ENCODE peak calls at places on chromosome 6, in six cellular contexts. A is colonic mucosa, S is lower lobe of right lung, C is HCT116, Y is BE2C, W is vagina. T is an unnamed sample.

GRCh38 chr6:1730882-1731281 is 121.2 kb downstream of the FOXC1 start:
- DNase-seq in A (no peak), S (no peak), C (no peak), Y (no peak), W (no peak), T (no peak)

GRCh38 chr6:109455502-109456282 is at the start of gene MICAL1:
- DNase-seq in A (peak; percentile 90), S (peak; percentile 91), C (no peak), Y (peak; percentile 81), W (no peak), T (peak; percentile 93)

GRCh38 chr6:34610819-34611477 is 54.8 kb upstream of the SPDEF start:
- DNase-seq in A (no peak), S (no peak), C (peak; percentile 64), Y (no peak), W (no peak), T (no peak)

GRCh38 chr6:1641391-1641790 is 31.7 kb downstream of the FOXC1 start:
- DNase-seq in A (no peak), S (no peak), C (peak; percentile 61), Y (no peak), W (no peak), T (no peak)

GRCh38 chr6:165774903-165775608 is 112.0 kb upstream of the PDE10A start:
- DNase-seq in A (no peak), S (no peak), C (no peak), Y (no peak), W (no peak), T (no peak)

GRCh38 chr6:16343593-16343992 is 105.2 kb downstream of the GMPR start:
- DNase-seq in A (no peak), S (no peak), C (no peak), Y (no peak), W (no peak), T (no peak)

GRCh38 chr6:37646097-37646864 is 51.4 kb downstream of the MDGA1 start:
- DNase-seq in A (no peak), S (no peak), C (no peak), Y (no peak), W (no peak), T (no peak)

GRCh38 chr6:161748535-161749386 is 474.9 kb upstream of the AGPAT4 start:
- DNase-seq in A (peak; percentile 34), S (no peak), C (peak; percentile 33), Y (peak; percentile 82), W (no peak), T (peak; percentile 19)

DNA sequence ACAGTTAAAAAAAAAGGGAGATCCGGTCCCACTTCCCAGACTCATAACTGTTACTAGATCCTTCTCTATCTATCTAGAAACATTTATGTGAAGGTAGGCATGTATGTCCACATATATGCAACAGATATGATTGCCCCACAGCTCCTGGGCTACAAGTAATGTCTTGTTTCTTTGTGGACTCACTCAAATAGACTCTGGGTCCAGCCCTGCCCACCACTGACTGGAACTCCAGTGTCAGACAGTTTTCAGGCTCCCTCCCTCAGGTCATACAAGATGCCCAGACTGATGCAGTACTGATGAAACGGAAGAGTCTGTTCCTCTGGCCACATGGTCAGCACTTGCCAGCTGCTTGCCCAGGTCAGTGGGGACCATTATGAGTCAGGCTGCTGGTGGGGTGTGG is 30.8 kb upstream of the IER3 start:
- DNase-seq in A (no peak), S (no peak), C (no peak), Y (no peak), W (no peak), T (no peak)
- H3K4me1 ChIP-seq in A (peaks cover 23% of the 10 kb centered on the region), S (peaks cover 25% of the 10 kb centered on the region), C (peaks cover 62% of the 10 kb centered on the region), Y (peaks cover 22% of the 10 kb centered on the region), W (peaks cover 23% of the 10 kb centered on the region), T (no peaks in the 10 kb centered on the region)

DNA sequence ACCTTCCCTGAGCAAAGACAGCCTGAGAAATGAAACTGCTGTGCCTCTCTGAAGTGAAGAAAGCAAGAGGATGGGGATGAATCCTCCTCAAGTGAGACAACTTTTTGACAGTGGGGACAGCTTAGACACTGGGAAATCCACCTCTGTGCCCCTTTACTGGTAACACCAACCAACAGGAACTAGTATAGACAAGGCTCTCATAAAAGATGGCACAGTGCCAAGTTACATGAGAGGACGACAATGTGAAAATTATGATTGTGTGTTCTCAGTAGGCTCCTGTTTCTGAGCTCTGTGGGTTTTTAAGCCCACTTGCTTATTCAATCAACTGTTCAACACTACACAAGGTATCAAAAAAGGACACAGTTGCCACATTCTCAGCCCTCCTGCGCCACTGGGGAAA is 41.6 kb upstream of the LYRM2 start:
- DNase-seq in A (no peak), S (no peak), C (no peak), Y (no peak), W (no peak), T (no peak)
- H3K36me3 ChIP-seq in A (peaks cover 4% of the 10 kb centered on the region), S (peaks cover 100% of the 10 kb centered on the region), C (peaks cover 70% of the 10 kb centered on the region), Y (peaks cover 88% of the 10 kb centered on the region), W (peaks cover 93% of the 10 kb centered on the region), T (peaks cover 95% of the 10 kb centered on the region)

GRCh38 chr6:156884306-156884705 is 107.1 kb downstream of the ARID1B start:
- DNase-seq in A (no peak), S (no peak), C (no peak), Y (no peak), W (no peak), T (no peak)
- H3K4me1 ChIP-seq in A (peaks cover 5% of the 10 kb centered on the region), S (peaks cover 70% of the 10 kb centered on the region), C (no peaks in the 10 kb centered on the region), Y (peaks cover 23% of the 10 kb centered on the region), W (peaks cover 92% of the 10 kb centered on the region), T (peaks cover 61% of the 10 kb centered on the region)

GRCh38 chr6:154656660-154657059 is 76.6 kb upstream of the SCAF8 start:
- DNase-seq in A (no peak), S (no peak), C (no peak), Y (no peak), W (no peak), T (no peak)

DNA sequence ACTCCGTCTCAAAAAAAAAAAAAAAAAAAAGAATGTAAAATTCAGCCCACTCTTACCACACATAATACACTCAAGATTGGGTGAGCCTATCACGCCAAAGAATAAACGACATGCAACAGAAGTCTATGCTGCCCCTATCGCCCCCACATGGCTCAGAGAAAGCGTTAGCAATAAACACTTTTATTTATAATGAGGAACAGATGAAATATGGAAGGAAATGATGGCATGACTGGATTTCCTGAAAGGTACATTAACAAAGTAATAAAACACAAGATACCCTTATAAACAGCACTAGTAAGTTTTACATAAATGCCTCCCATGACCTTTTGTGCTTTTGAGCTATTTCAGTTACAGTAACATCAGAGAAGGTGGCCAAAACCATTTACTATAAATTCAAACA is 71.5 kb upstream of the SCAF8 start:
- DNase-seq in A (no peak), S (no peak), C (no peak), Y (no peak), W (no peak), T (no peak)
- H3K36me3 ChIP-seq in A (no peaks in the 10 kb centered on the region), S (no peaks in the 10 kb centered on the region), C (no peaks in the 10 kb centered on the region), Y (no peaks in the 10 kb centered on the region), W (no peaks in the 10 kb centered on the region), T (no peaks in the 10 kb centered on the region)